ENCODE peak calls at places on chromosomes 2 and 18, in ten cellular contexts. W, V, A, X, D, M, G, S, P and Z are unnamed samples.

GRCh38 chr2:181058378-181059269 is 78.2 kb downstream of the UBE2E3 start:
- DNase-seq in X (no peak), P (no peak), A (no peak), D (no peak), W (peak; percentile 49), M (no peak), S (no peak), V (peak; percentile 29), G (peak; percentile 60), Z (peak; percentile 30)

GRCh38 chr18:27921392-27921791 is 255.5 kb downstream of the CDH2 start:
- DNase-seq in W (no peak), S (no peak), A (no peak), G (no peak), P (no peak), D (no peak), M (no peak), V (no peak), X (no peak), Z (no peak)

GRCh38 chr2:126644630-126645191 is 11.2 kb upstream of the GYPC start:
- DNase-seq in G (no peak), W (no peak), A (no peak), M (no peak), P (no peak), X (no peak), D (peak; percentile 47), V (no peak), S (no peak), Z (no peak)

GRCh38 chr18:67515987-67516431 is 511 bp downstream of the DSEL start:
- DNase-seq in W (peak; percentile 75), D (peak; percentile 95), X (peak; percentile 92), M (peak; percentile 94), P (peak; percentile 89), V (peak; percentile 85), S (peak; percentile 83), A (peak; percentile 85), G (peak; percentile 50), Z (peak; percentile 92)

GRCh38 chr18:3444954-3445353 is 5.0 kb upstream of the TGIF1 start:
- DNase-seq in V (no peak), S (no peak), X (no peak), G (no peak), W (no peak), D (no peak), P (no peak), A (no peak), M (no peak), Z (no peak)

GRCh38 chr2:239630618-239631286 is 229.9 kb upstream of the HDAC4 start:
- DNase-seq in G (no peak), D (no peak), W (peak; percentile 87), S (no peak), X (no peak), P (peak; percentile 40), A (peak; percentile 69), M (no peak), V (peak; percentile 42), Z (no peak)

GRCh38 chr2:174617120-174617519 is 19.5 kb upstream of the WIPF1 start:
- DNase-seq in D (no peak), W (no peak), M (no peak), S (no peak), V (no peak), P (no peak), A (no peak), G (peak; percentile 27), X (no peak), Z (no peak)

GRCh38 chr2:160970052-160970846 is 190.0 kb upstream of the TANK start:
- DNase-seq in M (no peak), G (peak; percentile 80), A (peak; percentile 60), S (no peak), X (no peak), P (no peak), W (peak; percentile 85), V (peak; percentile 82), D (no peak), Z (peak; percentile 48)

GRCh38 chr2:232632904-232633412 is 446 bp upstream of the EFHD1 start:
- DNase-seq in A (peak; percentile 87), X (peak; percentile 79), G (no peak), D (no peak), M (peak; percentile 83), S (peak; percentile 66), V (no peak), P (no peak), W (peak; percentile 41), Z (no peak)

GRCh38 chr2:232632229-232632903 is 1.0 kb upstream of the EFHD1 start:
- DNase-seq in D (no peak), M (no peak), G (no peak), W (no peak), S (peak; percentile 49), P (no peak), A (peak; percentile 29), V (no peak), X (no peak), Z (no peak)

GRCh38 chr2:232634319-232635150 is 1.1 kb downstream of the EFHD1 start:
- DNase-seq in S (peak; percentile 35), G (no peak), W (no peak), V (no peak), A (peak; percentile 32), M (no peak), D (no peak), P (no peak), X (no peak), Z (no peak)

GRCh38 chr2:232635820-232636219 is 2.4 kb downstream of the EFHD1 start:
- DNase-seq in P (no peak), W (no peak), X (no peak), A (no peak), V (no peak), M (no peak), D (no peak), S (no peak), G (no peak), Z (no peak)

GRCh38 chr2:232633413-232634318 is at the start of gene EFHD1:
- DNase-seq in W (peak; percentile 73), P (peak; percentile 75), S (peak; percentile 87), A (peak; percentile 86), V (peak; percentile 34), D (no peak), X (peak; percentile 88), G (no peak), M (peak; percentile 91), Z (peak; percentile 54)
- TF ChIP-seq POLR2A in W (peak; percentile 20), P (peak; percentile 51), S (no peak), A (peak; percentile 34), V (no peak), D (peak; percentile 3), X (no peak), G (no peak), M (no peak), Z (no peak)

GRCh38 chr2:200351815-200352214 is 45.3 kb downstream of the SPATS2L start:
- DNase-seq in P (peak; percentile 21), G (no peak), X (no peak), A (no peak), S (no peak), V (peak; percentile 35), M (no peak), D (no peak), W (no peak), Z (no peak)

GRCh38 chr2:200353125-200353524 is 46.6 kb downstream of the SPATS2L start:
- DNase-seq in G (no peak), V (no peak), D (no peak), W (no peak), P (no peak), A (peak; percentile 24), M (no peak), S (no peak), X (no peak), Z (no peak)

GRCh38 chr2:200350796-200351195 is 44.3 kb downstream of the SPATS2L start:
- DNase-seq in V (peak; percentile 83), S (no peak), X (no peak), G (no peak), M (no peak), W (no peak), P (no peak), A (no peak), D (no peak), Z (no peak)

GRCh38 chr2:200353873-200354272 is 47.4 kb downstream of the SPATS2L start:
- DNase-seq in D (no peak), W (no peak), P (no peak), V (no peak), G (no peak), X (no peak), A (no peak), M (no peak), S (no peak), Z (no peak)

DNA sequence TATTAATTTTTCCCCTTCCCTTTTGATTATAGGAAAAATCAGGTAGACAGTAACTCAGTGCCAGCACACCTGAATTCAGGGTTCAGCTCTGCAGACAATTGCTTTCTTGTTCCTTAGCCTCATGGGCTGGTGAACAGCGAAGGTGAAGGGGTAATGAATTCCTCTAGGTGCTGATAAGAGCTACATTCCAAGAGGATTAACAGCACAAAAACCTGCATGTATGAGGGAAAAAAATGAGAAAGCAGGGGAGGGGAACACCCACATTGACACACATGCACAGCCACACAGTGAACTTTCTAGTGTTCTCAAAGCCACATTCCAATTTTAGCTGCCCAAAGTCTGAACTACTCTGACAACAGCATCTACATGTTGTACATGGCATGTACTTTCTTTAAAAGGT is 46.1 kb downstream of the SPATS2L start:
- DNase-seq in D (no peak), S (no peak), P (no peak), M (no peak), W (no peak), G (peak; percentile 60), X (no peak), A (no peak), V (peak; percentile 66), Z (no peak)
- TF ChIP-seq CTCF in D (no peak), S (no peak), P (no peak), M (no peak), W (no peak), G (no peak), X (no peak), A (no peak), V (no peak), Z (no peak)

DNA sequence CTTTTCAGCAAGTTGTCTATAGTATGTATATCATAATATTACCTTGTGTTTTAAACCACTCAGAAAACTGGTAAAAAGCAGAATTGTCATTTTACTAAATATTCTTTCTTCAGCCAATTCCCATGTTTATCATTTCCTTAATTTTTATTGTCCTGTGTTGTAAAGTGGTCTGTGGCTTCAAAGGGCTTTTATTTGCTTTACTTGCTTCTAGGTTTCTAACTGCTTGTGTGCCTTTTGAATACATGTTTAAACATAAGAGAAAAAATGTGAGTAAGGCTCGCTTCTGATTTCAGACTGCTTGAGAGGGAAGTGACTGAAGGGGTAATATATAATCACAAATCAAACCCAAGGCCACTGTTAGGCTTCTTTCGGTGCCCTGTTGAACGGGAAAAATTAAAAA is 407.5 kb upstream of the NRP2 start:
- DNase-seq in G (no peak), A (no peak), S (no peak), W (no peak), X (no peak), M (no peak), V (no peak), P (no peak), D (no peak), Z (no peak)
- H3K4me3 ChIP-seq in G (no peak overlapping the region), A (no peak overlapping the region), S (no peak overlapping the region), W (no peak overlapping the region), X (no peak overlapping the region), M (no peak overlapping the region), V (no peak overlapping the region), P (no peak overlapping the region), D (no peak overlapping the region), Z (no peak overlapping the region)

DNA sequence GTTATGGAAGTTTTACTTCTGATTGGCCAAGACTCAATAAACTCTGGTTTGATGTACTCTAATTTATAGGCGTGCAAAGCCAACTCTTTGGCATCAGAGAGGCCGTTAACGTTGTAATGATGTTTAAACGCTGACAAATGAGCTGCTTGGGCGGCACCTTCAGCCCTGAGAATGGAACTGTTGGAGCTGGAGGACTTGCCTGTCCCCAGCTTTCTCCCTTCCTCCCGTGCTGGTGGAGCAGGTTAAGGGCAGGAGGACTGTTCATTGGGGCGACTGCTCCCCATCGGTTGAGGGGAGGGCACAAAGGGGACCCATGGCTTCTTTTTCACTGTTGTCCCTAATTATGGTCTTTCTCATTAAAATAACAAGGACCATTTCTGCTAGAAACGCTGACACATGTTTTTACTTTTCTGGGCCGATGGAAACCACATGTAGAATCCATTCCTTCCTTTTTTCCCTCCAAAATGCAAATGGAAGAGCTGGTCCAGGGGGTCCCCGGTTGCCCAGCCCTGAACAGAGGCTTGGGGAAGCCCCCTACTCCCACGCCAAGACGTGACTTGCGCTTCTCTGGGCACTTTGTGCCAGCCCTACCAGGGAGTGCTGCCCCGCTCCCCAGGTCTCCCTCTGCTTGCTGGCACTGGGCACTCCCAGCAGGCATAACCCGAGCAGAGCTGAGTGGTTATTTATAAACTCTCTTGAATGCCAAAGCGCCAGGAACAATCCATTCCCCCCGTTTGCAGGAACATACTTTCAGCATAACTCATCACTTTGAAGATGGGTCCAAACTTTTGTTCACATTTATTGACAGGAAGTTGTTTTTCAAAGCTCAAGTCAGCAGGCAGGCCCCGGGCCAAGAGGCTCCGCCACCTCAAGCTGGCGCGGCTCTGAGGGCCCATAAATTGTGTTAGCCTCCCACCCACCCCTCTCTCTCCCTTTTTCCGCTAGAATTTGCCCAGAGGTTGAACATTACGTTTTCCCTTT is 170.1 kb downstream of the ASB1 start:
- DNase-seq in G (peak; percentile 70), P (peak; percentile 90), D (no peak), V (peak; percentile 71), A (peak; percentile 86), W (peak; percentile 95), M (peak; percentile 93), X (no peak), S (peak; percentile 84), Z (peak; percentile 65)
- TF ChIP-seq POLR2A in G (no peak), P (peak; percentile 19), D (no peak), V (no peak), A (peak; percentile 15), W (no peak), M (no peak), X (no peak), S (no peak), Z (no peak)